ENCODE peak calls at places on chromosomes 3 and 15, in five cellular contexts. H, W, T, C and G are unnamed samples. For H3K4me1, the result is how much of the 10 kb centered on the place peaks cover.

GRCh38 chr3:197511130-197511529 is 44.6 kb downstream of the BDH1 start:
- DNase-seq in H (no peak), W (no peak), C (peak), T (no peak), G (no peak)

GRCh38 chr15:38690737-38691332 is 126.2 kb upstream of the RASGRP1 start:
- DNase-seq in C (peak), H (no peak), W (peak), T (peak), G (peak)

GRCh38 chr15:88982304-88982945 is 69.2 kb upstream of the MFGE8 start:
- DNase-seq in W (peak), C (peak), T (no peak), H (no peak), G (no peak)

GRCh38 chr3:128011140-128011539 is 41.1 kb upstream of the SEC61A1 start:
- DNase-seq in C (peak), T (peak), H (peak), W (peak), G (no peak)

GRCh38 chr3:157807286-157807685 is 298.9 kb downstream of the SHOX2 start:
- DNase-seq in W (no peak), C (peak), H (no peak), T (no peak), G (no peak)

GRCh38 chr3:54954019-54954418 is 26.2 kb upstream of the LRTM1 start:
- DNase-seq in H (peak), W (no peak), T (no peak), C (peak), G (no peak)

GRCh38 chr3:29091599-29092189 is 189.2 kb upstream of the RBMS3 start:
- DNase-seq in W (no peak), C (no peak), H (no peak), T (no peak), G (no peak)

GRCh38 chr15:101133751-101134261 is 118.0 kb downstream of the CHSY1 start:
- DNase-seq in C (no peak), W (no peak), H (no peak), T (no peak), G (no peak)

GRCh38 chr15:62163847-62164499 is 1.1 kb downstream of the C2CD4B start:
- DNase-seq in H (no peak), C (no peak), T (no peak), W (no peak), G (no peak)

GRCh38 chr3:38108649-38109579 is 28.0 kb downstream of the ACAA1 start:
- DNase-seq in W (no peak), C (no peak), H (no peak), T (no peak), G (no peak)

GRCh38 chr15:45187894-45188830 is at the start of gene SHF:
- DNase-seq in W (peak), H (no peak), T (peak), C (no peak), G (peak)

GRCh38 chr3:90007786-90008499 is 900.5 kb downstream of the EPHA3 start:
- DNase-seq in T (no peak), C (no peak), W (no peak), H (no peak), G (peak)

GRCh38 chr3:194405756-194406155 is 6.7 kb upstream of the GP5 start:
- DNase-seq in W (no peak), T (no peak), C (no peak), H (no peak), G (no peak)

GRCh38 chr3:105865867-105866350 is 2.9 kb downstream of the CBLB start:
- DNase-seq in H (no peak), T (no peak), C (no peak), W (no peak), G (no peak)

GRCh38 chr3:95923496-95924210 is 890.7 kb upstream of the EPHA6 start:
- DNase-seq in T (no peak), H (peak), C (peak), W (no peak), G (no peak)

GRCh38 chr3:45981321-45982038 is 14.1 kb downstream of the FYCO1 start:
- DNase-seq in W (no peak), T (no peak), H (no peak), C (no peak), G (no peak)

GRCh38 chr15:91051248-91051647 is 28.9 kb upstream of the VPS33B start:
- DNase-seq in C (no peak), H (no peak), T (no peak), W (no peak), G (no peak)

GRCh38 chr3:16338124-16338523 is 73.1 kb downstream of the OXNAD1 start:
- DNase-seq in T (no peak), W (peak), H (no peak), C (no peak), G (no peak)

GRCh38 chr3:150238995-150239612 is 169.0 kb upstream of the TSC22D2 start:
- DNase-seq in C (peak), W (no peak), H (no peak), T (peak), G (no peak)
- H3K4me1 ChIP-seq in C (under half), W (under half), H (under half), T (under half), G (under half)

DNA sequence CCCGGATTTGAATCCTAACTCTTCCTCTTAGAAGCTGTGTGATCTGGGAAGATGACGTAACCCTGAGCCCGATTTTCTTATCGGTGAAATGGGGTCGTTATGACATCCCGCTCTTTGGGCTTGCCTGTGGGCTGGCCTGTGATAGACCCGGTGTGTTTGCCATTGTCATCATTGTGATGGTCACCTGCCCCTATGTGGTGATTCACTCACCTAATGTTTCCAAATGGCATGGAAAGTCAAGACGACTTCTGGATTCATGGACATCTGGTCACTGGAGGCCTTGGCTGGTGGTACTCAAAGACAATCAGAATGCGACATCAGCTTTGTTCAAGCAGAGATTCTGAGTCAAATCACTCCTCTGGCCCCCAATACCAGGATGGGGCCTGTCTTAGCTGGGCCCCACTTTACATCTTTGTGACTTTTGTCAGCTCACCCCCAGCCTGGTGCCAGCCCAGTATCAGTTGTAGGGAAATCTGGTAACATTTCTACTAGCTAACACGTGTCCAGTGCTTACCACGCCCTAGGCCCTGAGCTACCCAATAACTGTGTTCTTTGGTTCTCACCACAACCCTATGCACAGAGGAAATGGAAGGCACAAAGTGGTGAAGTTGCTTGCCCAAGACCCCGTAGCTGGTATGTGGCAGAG is 2.8 kb downstream of the TMEM43 start:
- DNase-seq in W (no peak), C (no peak), H (no peak), T (no peak), G (no peak)
- H3K27ac ChIP-seq in W (no peak), C (no peak), H (no peak), T (no peak), G (no peak)

GRCh38 chr3:186220886-186221285 is 112.0 kb upstream of the ETV5 start:
- DNase-seq in W (no peak), C (no peak), H (peak), T (no peak), G (no peak)
- TF ChIP-seq CTCF in W (peak), C (no peak), H (peak), T (peak), G (no peak)

GRCh38 chr3:192817053-192817452 is 89.7 kb upstream of the FGF12 start:
- DNase-seq in C (peak), T (no peak), W (no peak), H (no peak), G (no peak)
- H3K4me1 ChIP-seq in C (under half), T (under half), W (under half), H (under half), G (under half)